ENCODE peak calls at places on chromosomes 12 and 14, in seven cellular contexts. J, R, V, Q, G, Y and L are unnamed samples.

GRCh38 chr14:101470266-101470665 is 91.0 kb upstream of the DIO3 start:
- DNase-seq in Q (no peak), Y (no peak), R (no peak), J (no peak), G (no peak), V (no peak), L (no peak)

GRCh38 chr12:6425588-6426531 is 18.9 kb upstream of the CD27 start:
- DNase-seq in Y (peak; percentile 24), Q (no peak), G (peak; percentile 40), V (no peak), J (no peak), R (no peak), L (peak; percentile 6)

GRCh38 chr14:64337901-64338615 is 43.9 kb upstream of the ESR2 start:
- DNase-seq in Q (no peak), J (no peak), Y (no peak), G (peak; percentile 86), R (no peak), V (peak; percentile 91), L (peak; percentile 58)

GRCh38 chr14:23729720-23730387 is 93.7 kb downstream of the DHRS2 start:
- DNase-seq in V (no peak), R (no peak), G (no peak), J (no peak), Y (no peak), Q (no peak), L (no peak)

GRCh38 chr14:95255013-95255412 is 64.7 kb downstream of the CLMN start:
- DNase-seq in G (no peak), V (peak; percentile 35), R (no peak), Y (no peak), Q (no peak), J (no peak), L (no peak)

GRCh38 chr12:65493893-65494205 is 215.4 kb downstream of the MSRB3 start:
- DNase-seq in V (no peak), R (no peak), Y (no peak), Q (no peak), J (no peak), G (no peak), L (no peak)

GRCh38 chr14:33738481-33738880 is 212.4 kb downstream of the EGLN3 start:
- DNase-seq in R (no peak), Q (no peak), V (peak; percentile 17), G (no peak), J (no peak), Y (no peak), L (no peak)

GRCh38 chr14:103846569-103847438 is 571 bp downstream of the PPP1R13B start:
- DNase-seq in J (no peak), Y (no peak), Q (peak; percentile 28), G (no peak), R (peak; percentile 29), V (peak; percentile 63), L (no peak)

GRCh38 chr14:31059152-31059924 is 33.2 kb upstream of the STRN3 start:
- DNase-seq in Y (no peak), Q (no peak), G (no peak), R (no peak), V (peak; percentile 37), J (no peak), L (peak; percentile 87)

GRCh38 chr12:112151766-112152541 is 26.6 kb downstream of the TRAFD1 start:
- DNase-seq in G (no peak), V (no peak), Q (no peak), J (no peak), Y (no peak), R (no peak), L (no peak)

GRCh38 chr14:97602438-97603117 is 805.4 kb downstream of the VRK1 start:
- DNase-seq in R (peak; percentile 76), Y (no peak), Q (peak; percentile 67), V (no peak), J (peak; percentile 71), G (no peak), L (no peak)

GRCh38 chr14:76812093-76812421 is 625 bp downstream of the ANGEL1 start:
- DNase-seq in J (no peak), G (no peak), Q (no peak), Y (no peak), V (peak; percentile 38), R (no peak), L (no peak)

GRCh38 chr12:105287408-105287807 is 43.1 kb upstream of the C12orf75 start:
- DNase-seq in Q (no peak), G (no peak), V (no peak), J (no peak), Y (no peak), R (no peak), L (no peak)

GRCh38 chr12:92995258-92995905 is 66.3 kb upstream of the EEA1 start:
- DNase-seq in R (no peak), Y (no peak), Q (no peak), V (no peak), G (no peak), J (no peak), L (no peak)

GRCh38 chr14:70709726-70710382 is 68.1 kb downstream of the TTC9 start:
- DNase-seq in J (no peak), Y (no peak), V (no peak), R (no peak), Q (no peak), G (no peak), L (no peak)

GRCh38 chr14:39393289-39393688 is 38.9 kb downstream of the FBXO33 start:
- DNase-seq in J (no peak), Y (no peak), Q (no peak), V (no peak), R (no peak), G (no peak), L (no peak)

GRCh38 chr12:6047249-6048227 is 76.9 kb downstream of the VWF start:
- DNase-seq in R (no peak), J (no peak), Y (no peak), V (no peak), G (no peak), Q (no peak), L (peak; percentile 99)

GRCh38 chr14:102392506-102392905 is 29.8 kb downstream of the TECPR2 start:
- DNase-seq in G (no peak), J (no peak), V (no peak), R (no peak), Q (no peak), Y (no peak), L (peak; percentile 40)

GRCh38 chr12:61654698-61655097 is 605.5 kb upstream of the USP15 start:
- DNase-seq in R (no peak), J (no peak), Y (no peak), Q (no peak), V (no peak), G (peak; percentile 7), L (no peak)

GRCh38 chr14:103545915-103546650 is 16.4 kb downstream of the BAG5 start:
- DNase-seq in Y (no peak), R (no peak), G (no peak), V (no peak), J (no peak), Q (no peak), L (no peak)

GRCh38 chr12:73863541-73863940 is 674.1 kb upstream of the ATXN7L3B start:
- DNase-seq in R (no peak), Y (no peak), J (no peak), G (no peak), Q (no peak), V (no peak), L (no peak)

GRCh38 chr14:95829321-95829720 is 47.3 kb upstream of the TUNAR start:
- DNase-seq in Y (no peak), G (no peak), V (no peak), R (no peak), J (no peak), Q (no peak), L (no peak)

GRCh38 chr12:76685246-76685678 is 78.7 kb upstream of the ZDHHC17 start:
- DNase-seq in V (peak; percentile 56), Q (no peak), G (peak; percentile 12), J (no peak), Y (peak; percentile 43), R (no peak), L (peak; percentile 55)

GRCh38 chr14:71021347-71022014 is 114.2 kb downstream of the PCNX1 start:
- DNase-seq in R (no peak), J (no peak), Q (no peak), V (no peak), G (no peak), Y (no peak), L (peak; percentile 83)

GRCh38 chr14:21109377-21110260 is 8.8 kb downstream of the TMEM253 start:
- DNase-seq in V (no peak), G (no peak), R (no peak), Y (no peak), Q (no peak), J (no peak), L (no peak)

GRCh38 chr12:94714378-94714777 is 64.0 kb upstream of the TMCC3 start:
- DNase-seq in Y (no peak), R (no peak), Q (no peak), G (no peak), J (no peak), V (no peak), L (peak; percentile 34)

GRCh38 chr14:69038449-69039286 is 59.6 kb upstream of the ACTN1 start:
- DNase-seq in Y (no peak), V (peak; percentile 56), G (no peak), J (no peak), R (no peak), Q (no peak), L (peak; percentile 88)

GRCh38 chr12:31214626-31215520 is 111.1 kb downstream of the SINHCAF start:
- DNase-seq in V (no peak), Q (no peak), G (no peak), R (no peak), J (no peak), Y (no peak), L (no peak)

GRCh38 chr14:30077946-30078345 is 150.3 kb upstream of the PRKD1 start:
- DNase-seq in V (no peak), R (no peak), G (no peak), J (no peak), Q (no peak), Y (no peak), L (no peak)

GRCh38 chr14:59478540-59478939 is 5.7 kb downstream of the L3HYPDH start:
- DNase-seq in G (no peak), Q (no peak), J (no peak), Y (no peak), R (no peak), V (no peak), L (no peak)